ENCODE peak calls at places on chromosomes 11 and 22, in seven cellular contexts. One of them, this sample, is unnamed.

GRCh38 chr22:37607010-37607911 is 1.4 kb upstream of the GGA1 start:
- DNase-seq in stimulated activated CD8-positive, alpha-beta memory T cell treated with anti-CD3 and anti-CD28 coated beads, Interleukin-4, amount 100 ng/mL, for 4 hours: peak
- DNase-seq in heart right ventricle: peak
- DNase-seq in left lung: peak
- DNase-seq in GM18507: no peak
- DNase-seq in GM12865: peak
- DNase-seq in SHP77: peak
- DNase-seq in this sample: peak

GRCh38 chr22:37763652-37764051 is 44.1 kb upstream of the GCAT start:
- DNase-seq in left lung: peak
- DNase-seq in GM18507: no peak
- DNase-seq in GM12865: no peak
- DNase-seq in SHP77: no peak
- DNase-seq in stimulated activated CD8-positive, alpha-beta memory T cell treated with anti-CD3 and anti-CD28 coated beads, Interleukin-4, amount 100 ng/mL, for 4 hours: no peak
- DNase-seq in heart right ventricle: no peak
- DNase-seq in this sample: no peak

GRCh38 chr11:89495951-89496350 is 4.8 kb upstream of the NOX4 start:
- DNase-seq in left lung: no peak
- DNase-seq in stimulated activated CD8-positive, alpha-beta memory T cell treated with anti-CD3 and anti-CD28 coated beads, Interleukin-4, amount 100 ng/mL, for 4 hours: no peak
- DNase-seq in GM18507: no peak
- DNase-seq in heart right ventricle: peak
- DNase-seq in GM12865: no peak
- DNase-seq in SHP77: no peak
- DNase-seq in this sample: no peak

GRCh38 chr22:37563153-37564081 is 3.1 kb downstream of the CDC42EP1 start:
- DNase-seq in left lung: no peak
- DNase-seq in SHP77: no peak
- DNase-seq in GM12865: no peak
- DNase-seq in stimulated activated CD8-positive, alpha-beta memory T cell treated with anti-CD3 and anti-CD28 coated beads, Interleukin-4, amount 100 ng/mL, for 4 hours: no peak
- DNase-seq in heart right ventricle: peak
- DNase-seq in GM18507: no peak
- DNase-seq in this sample: no peak

GRCh38 chr22:50118557-50119168 is 28.9 kb downstream of the MOV10L1 start:
- DNase-seq in GM18507: no peak
- DNase-seq in GM12865: no peak
- DNase-seq in stimulated activated CD8-positive, alpha-beta memory T cell treated with anti-CD3 and anti-CD28 coated beads, Interleukin-4, amount 100 ng/mL, for 4 hours: no peak
- DNase-seq in left lung: no peak
- DNase-seq in heart right ventricle: no peak
- DNase-seq in SHP77: no peak
- DNase-seq in this sample: no peak

GRCh38 chr11:680476-680875 is 14.5 kb downstream of the DEAF1 start:
- DNase-seq in GM18507: no peak
- DNase-seq in stimulated activated CD8-positive, alpha-beta memory T cell treated with anti-CD3 and anti-CD28 coated beads, Interleukin-4, amount 100 ng/mL, for 4 hours: no peak
- DNase-seq in heart right ventricle: peak
- DNase-seq in GM12865: no peak
- DNase-seq in left lung: no peak
- DNase-seq in SHP77: no peak
- DNase-seq in this sample: no peak

GRCh38 chr11:67698247-67698646 is 23.8 kb upstream of the ALDH3B2 start:
- DNase-seq in heart right ventricle: no peak
- DNase-seq in left lung: no peak
- DNase-seq in SHP77: peak
- DNase-seq in stimulated activated CD8-positive, alpha-beta memory T cell treated with anti-CD3 and anti-CD28 coated beads, Interleukin-4, amount 100 ng/mL, for 4 hours: no peak
- DNase-seq in GM12865: peak
- DNase-seq in GM18507: no peak
- DNase-seq in this sample: no peak

GRCh38 chr22:19149047-19149883 is 827 bp downstream of the GSC2 start:
- DNase-seq in left lung: peak
- DNase-seq in GM18507: no peak
- DNase-seq in GM12865: no peak
- DNase-seq in heart right ventricle: no peak
- DNase-seq in stimulated activated CD8-positive, alpha-beta memory T cell treated with anti-CD3 and anti-CD28 coated beads, Interleukin-4, amount 100 ng/mL, for 4 hours: no peak
- DNase-seq in SHP77: no peak
- DNase-seq in this sample: peak

GRCh38 chr11:122723576-122723975 is 68.1 kb downstream of the UBASH3B start:
- DNase-seq in left lung: no peak
- DNase-seq in stimulated activated CD8-positive, alpha-beta memory T cell treated with anti-CD3 and anti-CD28 coated beads, Interleukin-4, amount 100 ng/mL, for 4 hours: no peak
- DNase-seq in SHP77: no peak
- DNase-seq in heart right ventricle: no peak
- DNase-seq in GM18507: no peak
- DNase-seq in GM12865: no peak
- DNase-seq in this sample: no peak

GRCh38 chr11:106389096-106389495 is 311.6 kb downstream of the AASDHPPT start:
- DNase-seq in stimulated activated CD8-positive, alpha-beta memory T cell treated with anti-CD3 and anti-CD28 coated beads, Interleukin-4, amount 100 ng/mL, for 4 hours: no peak
- DNase-seq in left lung: no peak
- DNase-seq in GM18507: no peak
- DNase-seq in GM12865: no peak
- DNase-seq in heart right ventricle: no peak
- DNase-seq in SHP77: no peak
- DNase-seq in this sample: no peak

GRCh38 chr22:34324763-34325162 is 404.5 kb upstream of the LARGE1 start:
- DNase-seq in heart right ventricle: peak
- DNase-seq in SHP77: no peak
- DNase-seq in GM18507: no peak
- DNase-seq in stimulated activated CD8-positive, alpha-beta memory T cell treated with anti-CD3 and anti-CD28 coated beads, Interleukin-4, amount 100 ng/mL, for 4 hours: no peak
- DNase-seq in GM12865: no peak
- DNase-seq in left lung: no peak
- DNase-seq in this sample: no peak

GRCh38 chr11:76552987-76553386 is 108.2 kb downstream of the EMSY start:
- DNase-seq in stimulated activated CD8-positive, alpha-beta memory T cell treated with anti-CD3 and anti-CD28 coated beads, Interleukin-4, amount 100 ng/mL, for 4 hours: no peak
- DNase-seq in heart right ventricle: no peak
- DNase-seq in left lung: no peak
- DNase-seq in SHP77: no peak
- DNase-seq in GM18507: no peak
- DNase-seq in GM12865: no peak
- DNase-seq in this sample: no peak

GRCh38 chr11:69337211-69337721 is 43.3 kb downstream of the MYEOV start:
- DNase-seq in GM12865: peak
- DNase-seq in stimulated activated CD8-positive, alpha-beta memory T cell treated with anti-CD3 and anti-CD28 coated beads, Interleukin-4, amount 100 ng/mL, for 4 hours: peak
- DNase-seq in GM18507: peak
- DNase-seq in SHP77: peak
- DNase-seq in heart right ventricle: no peak
- DNase-seq in left lung: no peak
- DNase-seq in this sample: no peak

GRCh38 chr11:75800728-75801361 is 14.2 kb upstream of the UVRAG start:
- DNase-seq in GM12865: no peak
- DNase-seq in stimulated activated CD8-positive, alpha-beta memory T cell treated with anti-CD3 and anti-CD28 coated beads, Interleukin-4, amount 100 ng/mL, for 4 hours: no peak
- DNase-seq in left lung: no peak
- DNase-seq in SHP77: no peak
- DNase-seq in GM18507: no peak
- DNase-seq in heart right ventricle: no peak
- DNase-seq in this sample: no peak

GRCh38 chr11:14119357-14119756 is 156.8 kb downstream of the SPON1 start:
- DNase-seq in GM12865: no peak
- DNase-seq in left lung: no peak
- DNase-seq in GM18507: no peak
- DNase-seq in SHP77: no peak
- DNase-seq in heart right ventricle: no peak
- DNase-seq in stimulated activated CD8-positive, alpha-beta memory T cell treated with anti-CD3 and anti-CD28 coated beads, Interleukin-4, amount 100 ng/mL, for 4 hours: no peak
- DNase-seq in this sample: no peak

GRCh38 chr11:6927030-6927617 is 898 bp downstream of the ZNF215 start:
- DNase-seq in GM12865: peak
- DNase-seq in heart right ventricle: no peak
- DNase-seq in left lung: no peak
- DNase-seq in GM18507: no peak
- DNase-seq in SHP77: no peak
- DNase-seq in stimulated activated CD8-positive, alpha-beta memory T cell treated with anti-CD3 and anti-CD28 coated beads, Interleukin-4, amount 100 ng/mL, for 4 hours: no peak
- DNase-seq in this sample: no peak

GRCh38 chr22:11613898-11614755 is 3913.9 kb upstream of the OR11H1 start:
- DNase-seq in stimulated activated CD8-positive, alpha-beta memory T cell treated with anti-CD3 and anti-CD28 coated beads, Interleukin-4, amount 100 ng/mL, for 4 hours: no peak
- DNase-seq in SHP77: no peak
- DNase-seq in GM12865: no peak
- DNase-seq in left lung: no peak
- DNase-seq in GM18507: no peak
- DNase-seq in heart right ventricle: no peak
- DNase-seq in this sample: no peak

GRCh38 chr11:43947003-43947500 is 4.6 kb downstream of the C11orf96 start:
- DNase-seq in stimulated activated CD8-positive, alpha-beta memory T cell treated with anti-CD3 and anti-CD28 coated beads, Interleukin-4, amount 100 ng/mL, for 4 hours: no peak
- DNase-seq in left lung: no peak
- DNase-seq in heart right ventricle: peak
- DNase-seq in SHP77: peak
- DNase-seq in GM18507: no peak
- DNase-seq in GM12865: peak
- DNase-seq in this sample: no peak

GRCh38 chr11:95705485-95706124 is 84.0 kb downstream of the FAM76B start:
- DNase-seq in GM12865: peak
- DNase-seq in GM18507: peak
- DNase-seq in left lung: peak
- DNase-seq in SHP77: peak
- DNase-seq in stimulated activated CD8-positive, alpha-beta memory T cell treated with anti-CD3 and anti-CD28 coated beads, Interleukin-4, amount 100 ng/mL, for 4 hours: peak
- DNase-seq in heart right ventricle: peak
- DNase-seq in this sample: peak

GRCh38 chr22:45072322-45072903 is 62.6 kb upstream of the PHF21B start:
- DNase-seq in GM18507: no peak
- DNase-seq in SHP77: peak
- DNase-seq in GM12865: no peak
- DNase-seq in left lung: no peak
- DNase-seq in stimulated activated CD8-positive, alpha-beta memory T cell treated with anti-CD3 and anti-CD28 coated beads, Interleukin-4, amount 100 ng/mL, for 4 hours: no peak
- DNase-seq in heart right ventricle: no peak
- DNase-seq in this sample: no peak

GRCh38 chr22:33438273-33438672 is 380.1 kb upstream of the SYN3 start:
- DNase-seq in stimulated activated CD8-positive, alpha-beta memory T cell treated with anti-CD3 and anti-CD28 coated beads, Interleukin-4, amount 100 ng/mL, for 4 hours: no peak
- DNase-seq in SHP77: no peak
- DNase-seq in GM12865: peak
- DNase-seq in GM18507: no peak
- DNase-seq in left lung: no peak
- DNase-seq in heart right ventricle: no peak
- DNase-seq in this sample: no peak

GRCh38 chr22:40635008-40635939 is 1.2 kb downstream of the MRTFA start:
- DNase-seq in GM18507: no peak
- DNase-seq in left lung: no peak
- DNase-seq in stimulated activated CD8-positive, alpha-beta memory T cell treated with anti-CD3 and anti-CD28 coated beads, Interleukin-4, amount 100 ng/mL, for 4 hours: no peak
- DNase-seq in GM12865: no peak
- DNase-seq in SHP77: no peak
- DNase-seq in heart right ventricle: no peak
- DNase-seq in this sample: no peak

GRCh38 chr22:36746571-36746970 is 29.3 kb downstream of the IFT27 start:
- DNase-seq in heart right ventricle: no peak
- DNase-seq in GM12865: no peak
- DNase-seq in GM18507: no peak
- DNase-seq in stimulated activated CD8-positive, alpha-beta memory T cell treated with anti-CD3 and anti-CD28 coated beads, Interleukin-4, amount 100 ng/mL, for 4 hours: no peak
- DNase-seq in left lung: no peak
- DNase-seq in SHP77: no peak
- DNase-seq in this sample: no peak

GRCh38 chr11:64161037-64161436 is 4.9 kb downstream of the MACROD1 start:
- DNase-seq in left lung: no peak
- DNase-seq in SHP77: no peak
- DNase-seq in heart right ventricle: no peak
- DNase-seq in GM12865: no peak
- DNase-seq in stimulated activated CD8-positive, alpha-beta memory T cell treated with anti-CD3 and anti-CD28 coated beads, Interleukin-4, amount 100 ng/mL, for 4 hours: no peak
- DNase-seq in GM18507: no peak
- DNase-seq in this sample: no peak

GRCh38 chr11:122673706-122674105 is 18.2 kb downstream of the UBASH3B start:
- DNase-seq in heart right ventricle: no peak
- DNase-seq in stimulated activated CD8-positive, alpha-beta memory T cell treated with anti-CD3 and anti-CD28 coated beads, Interleukin-4, amount 100 ng/mL, for 4 hours: no peak
- DNase-seq in GM12865: no peak
- DNase-seq in SHP77: no peak
- DNase-seq in left lung: no peak
- DNase-seq in GM18507: no peak
- DNase-seq in this sample: no peak

GRCh38 chr11:75789521-75789920 is 20.9 kb downstream of the DGAT2 start:
- DNase-seq in left lung: no peak
- DNase-seq in GM18507: no peak
- DNase-seq in stimulated activated CD8-positive, alpha-beta memory T cell treated with anti-CD3 and anti-CD28 coated beads, Interleukin-4, amount 100 ng/mL, for 4 hours: no peak
- DNase-seq in SHP77: no peak
- DNase-seq in heart right ventricle: no peak
- DNase-seq in GM12865: no peak
- DNase-seq in this sample: no peak

GRCh38 chr22:27130949-27131745 is 473.8 kb downstream of the MIAT start:
- DNase-seq in left lung: no peak
- DNase-seq in SHP77: no peak
- DNase-seq in heart right ventricle: no peak
- DNase-seq in GM18507: no peak
- DNase-seq in GM12865: no peak
- DNase-seq in stimulated activated CD8-positive, alpha-beta memory T cell treated with anti-CD3 and anti-CD28 coated beads, Interleukin-4, amount 100 ng/mL, for 4 hours: no peak
- DNase-seq in this sample: no peak

GRCh38 chr22:37165940-37166674 is 16.4 kb upstream of the IL2RB start:
- DNase-seq in stimulated activated CD8-positive, alpha-beta memory T cell treated with anti-CD3 and anti-CD28 coated beads, Interleukin-4, amount 100 ng/mL, for 4 hours: no peak
- DNase-seq in GM18507: no peak
- DNase-seq in GM12865: no peak
- DNase-seq in left lung: peak
- DNase-seq in heart right ventricle: no peak
- DNase-seq in SHP77: no peak
- DNase-seq in this sample: no peak

GRCh38 chr11:67442504-67443398 is 525 bp downstream of the CORO1B start:
- DNase-seq in left lung: peak
- DNase-seq in GM12865: no peak
- DNase-seq in stimulated activated CD8-positive, alpha-beta memory T cell treated with anti-CD3 and anti-CD28 coated beads, Interleukin-4, amount 100 ng/mL, for 4 hours: no peak
- DNase-seq in GM18507: no peak
- DNase-seq in SHP77: no peak
- DNase-seq in heart right ventricle: no peak
- DNase-seq in this sample: no peak

GRCh38 chr11:125165111-125165663 is 636 bp downstream of the PKNOX2 start:
- DNase-seq in left lung: peak
- DNase-seq in SHP77: no peak
- DNase-seq in GM18507: no peak
- DNase-seq in heart right ventricle: no peak
- DNase-seq in stimulated activated CD8-positive, alpha-beta memory T cell treated with anti-CD3 and anti-CD28 coated beads, Interleukin-4, amount 100 ng/mL, for 4 hours: no peak
- DNase-seq in GM12865: no peak
- DNase-seq in this sample: no peak